ENCODE peak calls at places on chromosomes 11 and 22, in four cellular contexts. One of them, this sample, is unnamed.

GRCh38 chr11:65445604-65446445 is 23.2 kb downstream of the NEAT1 start:
- DNase-seq in GM12878: no peak
- DNase-seq in IMR-90: peak; percentile 37
- DNase-seq in K562: no peak
- DNase-seq in this sample: peak; percentile 55

GRCh38 chr22:49487950-49488349 is 339.7 kb downstream of the BRD1 start:
- DNase-seq in GM12878: no peak
- DNase-seq in IMR-90: no peak
- DNase-seq in K562: no peak
- DNase-seq in this sample: no peak

GRCh38 chr22:40183029-40183581 is 5.4 kb downstream of the TNRC6B start:
- DNase-seq in GM12878: no peak
- DNase-seq in IMR-90: peak; percentile 87
- DNase-seq in K562: peak; percentile 35
- DNase-seq in this sample: peak; percentile 92

GRCh38 chr11:36818410-36818809 is 220.4 kb upstream of the RAG2 start:
- DNase-seq in GM12878: no peak
- DNase-seq in IMR-90: no peak
- DNase-seq in K562: peak; percentile 13
- DNase-seq in this sample: no peak

GRCh38 chr11:64396079-64396591 is 37.2 kb downstream of the RPS6KA4 start:
- DNase-seq in GM12878: no peak
- DNase-seq in IMR-90: no peak
- DNase-seq in K562: no peak
- DNase-seq in this sample: no peak

GRCh38 chr11:80432051-80432450 is 991.2 kb upstream of the TENM4 start:
- DNase-seq in GM12878: no peak
- DNase-seq in IMR-90: no peak
- DNase-seq in K562: no peak
- DNase-seq in this sample: peak; percentile 65

GRCh38 chr11:64719406-64719805 is 3.6 kb downstream of the NRXN2 start:
- DNase-seq in GM12878: no peak
- DNase-seq in IMR-90: no peak
- DNase-seq in K562: no peak
- DNase-seq in this sample: no peak

GRCh38 chr11:112784323-112785073 is 176.7 kb upstream of the NCAM1 start:
- DNase-seq in GM12878: no peak
- DNase-seq in IMR-90: no peak
- DNase-seq in K562: no peak
- DNase-seq in this sample: no peak

GRCh38 chr22:25172153-25172552 is 27.5 kb upstream of the CRYBB3 start:
- DNase-seq in GM12878: no peak
- DNase-seq in IMR-90: no peak
- DNase-seq in K562: no peak
- DNase-seq in this sample: peak; percentile 52

GRCh38 chr11:103086461-103086860 is 5.5 kb downstream of the DCUN1D5 start:
- DNase-seq in GM12878: no peak
- DNase-seq in IMR-90: peak; percentile 36
- DNase-seq in K562: no peak
- DNase-seq in this sample: no peak

GRCh38 chr22:33658775-33659174 is 261.5 kb downstream of the LARGE1 start:
- DNase-seq in GM12878: no peak
- DNase-seq in IMR-90: peak; percentile 8
- DNase-seq in K562: no peak
- DNase-seq in this sample: no peak

GRCh38 chr22:43643362-43643761 is 168.7 kb downstream of the EFCAB6 start:
- DNase-seq in GM12878: no peak
- DNase-seq in IMR-90: no peak
- DNase-seq in K562: no peak
- DNase-seq in this sample: no peak

GRCh38 chr22:36760716-36761115 is 15.2 kb downstream of the IFT27 start:
- DNase-seq in GM12878: no peak
- DNase-seq in IMR-90: no peak
- DNase-seq in K562: no peak
- DNase-seq in this sample: no peak

GRCh38 chr11:130581631-130582030 is 133.2 kb downstream of the ADAMTS15 start:
- DNase-seq in GM12878: no peak
- DNase-seq in IMR-90: peak; percentile 19
- DNase-seq in K562: no peak
- DNase-seq in this sample: no peak

GRCh38 chr11:130582176-130582575 is 133.7 kb downstream of the ADAMTS15 start:
- DNase-seq in GM12878: no peak
- DNase-seq in IMR-90: no peak
- DNase-seq in K562: no peak
- DNase-seq in this sample: no peak

GRCh38 chr11:130585545-130585944 is 137.1 kb downstream of the ADAMTS15 start:
- DNase-seq in GM12878: no peak
- DNase-seq in IMR-90: no peak
- DNase-seq in K562: no peak
- DNase-seq in this sample: no peak

GRCh38 chr11:130582994-130583393 is 134.5 kb downstream of the ADAMTS15 start:
- DNase-seq in GM12878: no peak
- DNase-seq in IMR-90: no peak
- DNase-seq in K562: no peak
- DNase-seq in this sample: no peak

GRCh38 chr11:130583866-130584265 is 135.4 kb downstream of the ADAMTS15 start:
- DNase-seq in GM12878: no peak
- DNase-seq in IMR-90: no peak
- DNase-seq in K562: no peak
- DNase-seq in this sample: no peak
- TF ChIP-seq FOS in GM12878: no peak
- TF ChIP-seq FOS in IMR-90: no peak
- TF ChIP-seq FOS in K562: no peak
- TF ChIP-seq FOS in this sample: no peak

GRCh38 chr11:117735350-117735977 is 61.6 kb downstream of the DSCAML1 start:
- DNase-seq in GM12878: no peak
- DNase-seq in IMR-90: no peak
- DNase-seq in K562: no peak
- DNase-seq in this sample: no peak
- TF ChIP-seq FOS in GM12878: no peak
- TF ChIP-seq FOS in IMR-90: no peak
- TF ChIP-seq FOS in K562: no peak
- TF ChIP-seq FOS in this sample: no peak

DNA sequence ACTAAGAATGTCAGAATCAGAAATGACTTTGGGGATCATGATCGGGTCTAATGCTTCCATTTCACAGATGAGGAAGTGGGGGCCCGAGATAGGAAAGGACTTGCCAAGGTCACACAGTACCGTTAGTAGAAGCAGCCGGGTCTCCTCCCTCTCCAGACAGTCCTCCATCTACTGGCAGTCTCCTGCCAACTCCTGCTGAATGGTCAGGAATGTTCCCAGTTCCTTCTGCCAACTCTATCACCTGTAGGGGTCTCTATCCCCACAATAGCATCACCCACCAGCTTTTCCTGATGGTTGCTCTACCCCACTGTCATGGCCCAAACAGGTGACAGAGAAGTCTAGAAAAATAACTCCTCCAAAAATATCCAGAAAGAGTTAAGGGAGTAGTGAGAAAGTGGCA is 23.9 kb upstream of the CCDC86 start:
- DNase-seq in GM12878: no peak
- DNase-seq in IMR-90: no peak
- DNase-seq in K562: no peak
- DNase-seq in this sample: no peak
- TF ChIP-seq FOS in GM12878: no peak
- TF ChIP-seq FOS in IMR-90: no peak
- TF ChIP-seq FOS in K562: no peak
- TF ChIP-seq FOS in this sample: no peak

DNA sequence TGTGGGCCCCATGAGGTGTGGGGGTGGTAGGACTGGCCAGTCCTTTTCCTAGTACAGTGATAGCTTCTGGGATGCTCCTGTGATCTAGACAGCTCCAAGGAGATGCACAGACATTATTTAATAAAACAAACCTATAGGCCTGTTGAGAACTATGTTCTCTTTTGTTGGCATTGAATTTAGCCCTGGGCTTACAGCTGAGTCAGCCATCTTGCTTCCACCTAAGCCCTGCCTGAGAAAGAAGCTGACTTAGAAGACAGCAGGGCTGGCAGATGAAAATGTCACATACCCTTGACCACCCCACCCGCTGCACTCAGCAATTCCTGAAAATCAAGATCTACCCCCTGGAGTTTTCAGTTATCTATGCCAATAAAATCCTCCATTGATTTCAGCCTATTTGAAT is 353.2 kb downstream of the CADM1 start:
- DNase-seq in GM12878: no peak
- DNase-seq in IMR-90: no peak
- DNase-seq in K562: no peak
- DNase-seq in this sample: no peak
- TF ChIP-seq FOS in GM12878: no peak
- TF ChIP-seq FOS in IMR-90: no peak
- TF ChIP-seq FOS in K562: no peak
- TF ChIP-seq FOS in this sample: no peak

DNA sequence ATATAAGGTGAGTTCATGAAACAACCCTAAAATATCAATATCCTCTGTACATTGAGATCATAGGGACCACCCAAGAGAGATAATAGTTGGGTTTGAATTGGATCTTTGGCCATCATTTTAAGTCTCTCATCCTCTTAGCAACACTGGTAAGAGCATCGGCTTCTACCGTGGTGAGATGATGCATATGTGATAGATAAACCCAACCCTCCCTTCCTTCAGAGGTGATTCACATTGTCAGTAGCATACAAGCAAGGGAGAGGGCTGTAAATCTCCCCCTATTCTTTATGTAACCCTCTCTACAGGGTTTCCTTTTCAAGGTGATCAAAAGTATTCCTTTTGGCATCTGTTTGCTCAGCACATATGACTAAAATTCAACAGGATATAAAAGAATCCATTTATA is 102.4 kb upstream of the MTMR2 start:
- DNase-seq in GM12878: no peak
- DNase-seq in IMR-90: no peak
- DNase-seq in K562: no peak
- DNase-seq in this sample: no peak
- TF ChIP-seq FOS in GM12878: no peak
- TF ChIP-seq FOS in IMR-90: no peak
- TF ChIP-seq FOS in K562: no peak
- TF ChIP-seq FOS in this sample: no peak

GRCh38 chr11:18650353-18650752 is 16.2 kb upstream of the SPTY2D1 start:
- DNase-seq in GM12878: no peak
- DNase-seq in IMR-90: no peak
- DNase-seq in K562: no peak
- DNase-seq in this sample: no peak

GRCh38 chr11:18650859-18651557 is 16.9 kb upstream of the SPTY2D1 start:
- DNase-seq in GM12878: peak; percentile 20
- DNase-seq in IMR-90: peak; percentile 69
- DNase-seq in K562: peak; percentile 87
- DNase-seq in this sample: peak; percentile 58
- TF ChIP-seq FOS in GM12878: no peak
- TF ChIP-seq FOS in IMR-90: no peak
- TF ChIP-seq FOS in K562: no peak
- TF ChIP-seq FOS in this sample: no peak

GRCh38 chr11:9528141-9528511 is 45.3 kb upstream of the WEE1 start:
- DNase-seq in GM12878: no peak
- DNase-seq in IMR-90: no peak
- DNase-seq in K562: no peak
- DNase-seq in this sample: no peak

GRCh38 chr11:9528573-9529332 is 44.7 kb upstream of the WEE1 start:
- DNase-seq in GM12878: no peak
- DNase-seq in IMR-90: no peak
- DNase-seq in K562: no peak
- DNase-seq in this sample: no peak

GRCh38 chr11:9530020-9530628 is 43.3 kb upstream of the WEE1 start:
- DNase-seq in GM12878: no peak
- DNase-seq in IMR-90: no peak
- DNase-seq in K562: peak; percentile 60
- DNase-seq in this sample: no peak

GRCh38 chr11:9527481-9528140 is 45.9 kb upstream of the WEE1 start:
- DNase-seq in GM12878: no peak
- DNase-seq in IMR-90: peak; percentile 74
- DNase-seq in K562: no peak
- DNase-seq in this sample: peak; percentile 96

DNA sequence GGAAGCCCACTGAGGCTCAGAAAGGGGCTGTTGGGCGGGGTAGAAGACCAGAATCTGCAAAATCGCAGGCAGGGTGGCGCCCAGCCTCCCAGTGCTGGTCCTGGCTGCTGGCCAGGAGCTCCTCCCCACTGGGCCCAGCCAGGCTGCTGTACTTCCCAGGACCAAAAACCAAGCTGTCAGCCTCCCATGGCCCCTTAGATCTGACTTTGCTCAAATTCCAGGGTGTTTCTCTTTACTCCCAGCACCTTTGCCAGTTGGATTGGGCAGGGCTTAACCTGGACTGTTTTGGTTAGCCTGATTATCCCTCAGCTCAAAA is 44.2 kb upstream of the WEE1 start:
- DNase-seq in GM12878: no peak
- DNase-seq in IMR-90: no peak
- DNase-seq in K562: peak; percentile 77
- DNase-seq in this sample: no peak
- TF ChIP-seq FOS in GM12878: no peak
- TF ChIP-seq FOS in IMR-90: no peak
- TF ChIP-seq FOS in K562: no peak
- TF ChIP-seq FOS in this sample: no peak

GRCh38 chr22:26674211-26675190 is 17.1 kb downstream of the MIAT start:
- DNase-seq in GM12878: peak; percentile 37
- DNase-seq in IMR-90: no peak
- DNase-seq in K562: peak; percentile 36
- DNase-seq in this sample: no peak
- TF ChIP-seq FOS in GM12878: no peak
- TF ChIP-seq FOS in IMR-90: no peak
- TF ChIP-seq FOS in K562: no peak
- TF ChIP-seq FOS in this sample: no peak

DNA sequence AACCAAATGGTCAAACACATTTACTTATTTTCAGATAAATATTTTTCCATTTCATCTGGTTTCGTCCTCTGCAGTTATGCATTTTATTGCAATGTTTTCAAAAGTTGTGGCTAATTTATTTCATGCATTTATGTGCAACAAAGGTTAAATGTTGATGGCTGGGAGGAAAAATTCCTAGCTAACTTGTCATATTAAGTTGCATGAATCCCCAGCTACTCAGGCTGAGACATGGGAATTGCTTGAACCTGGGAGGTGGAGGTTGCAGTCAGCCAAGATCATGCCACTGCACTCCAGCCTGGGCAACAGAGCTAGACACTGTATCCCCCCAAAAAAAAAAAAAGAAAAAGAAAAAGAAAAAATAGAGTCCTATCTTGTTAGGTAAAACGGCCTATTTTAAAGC is 1862.4 kb upstream of the RAG2 start:
- DNase-seq in GM12878: no peak
- DNase-seq in IMR-90: peak; percentile 3
- DNase-seq in K562: no peak
- DNase-seq in this sample: no peak
- TF ChIP-seq FOS in GM12878: no peak
- TF ChIP-seq FOS in IMR-90: no peak
- TF ChIP-seq FOS in K562: no peak
- TF ChIP-seq FOS in this sample: no peak

GRCh38 chr11:68409748-68410344 is 50.7 kb upstream of the PPP6R3 start:
- DNase-seq in GM12878: no peak
- DNase-seq in IMR-90: no peak
- DNase-seq in K562: no peak
- DNase-seq in this sample: no peak

GRCh38 chr11:68413591-68413999 is 47.0 kb upstream of the PPP6R3 start:
- DNase-seq in GM12878: no peak
- DNase-seq in IMR-90: no peak
- DNase-seq in K562: no peak
- DNase-seq in this sample: no peak

GRCh38 chr11:68414457-68415221 is 45.9 kb upstream of the PPP6R3 start:
- DNase-seq in GM12878: no peak
- DNase-seq in IMR-90: no peak
- DNase-seq in K562: no peak
- DNase-seq in this sample: peak; percentile 65

GRCh38 chr11:68411501-68411991 is 49.0 kb upstream of the PPP6R3 start:
- DNase-seq in GM12878: no peak
- DNase-seq in IMR-90: no peak
- DNase-seq in K562: no peak
- DNase-seq in this sample: no peak

GRCh38 chr11:68412593-68413475 is 47.7 kb upstream of the PPP6R3 start:
- DNase-seq in GM12878: peak; percentile 85
- DNase-seq in IMR-90: peak; percentile 11
- DNase-seq in K562: no peak
- DNase-seq in this sample: no peak
- TF ChIP-seq FOS in GM12878: no peak
- TF ChIP-seq FOS in IMR-90: no peak
- TF ChIP-seq FOS in K562: no peak
- TF ChIP-seq FOS in this sample: no peak

This sample was measured in endothelial cell of umbilical vein.